ENCODE peak calls at places on chromosomes 2 and 18, in six cellular contexts. B is NCI-H1105 treated with DMSO at 0.1 percent for 48 hours, T is cardiac muscle cell, H is adrenal gland, V is SHP77 treated with DMSO at 0.1 percent for 48 hours, C is EL. R is an unnamed sample.
A peak's percentile ranks its signal among the peaks of the same experiment; 100 is the strongest.

GRCh38 chr2:234203135-234203984 is 152.9 kb downstream of the SPP2 start:
- DNase-seq in H (peak; percentile 74), T (no peak), C (peak; percentile 91), V (no peak), B (no peak), R (peak; percentile 90)

GRCh38 chr2:230023313-230023712 is 45.4 kb downstream of the SLC16A14 start:
- DNase-seq in C (no peak), V (no peak), T (no peak), H (no peak), B (no peak), R (no peak)

GRCh38 chr2:156321243-156321904 is 11.1 kb downstream of the NR4A2 start:
- DNase-seq in T (peak; percentile 45), V (no peak), C (no peak), B (no peak), H (no peak), R (peak; percentile 71)

GRCh38 chr18:76494181-76494540 is 881 bp downstream of the ZNF516 start:
- DNase-seq in B (peak; percentile 40), T (peak; percentile 66), H (no peak), V (no peak), C (peak; percentile 53), R (peak; percentile 72)

GRCh38 chr2:219689676-219690628 is 62.5 kb downstream of the SLC4A3 start:
- DNase-seq in T (peak; percentile 59), B (peak; percentile 45), C (peak; percentile 70), H (peak; percentile 79), V (peak; percentile 16), R (peak; percentile 77)

GRCh38 chr2:190858817-190859216 is 21.8 kb upstream of the GLS start:
- DNase-seq in B (no peak), T (no peak), C (peak; percentile 80), H (no peak), V (no peak), R (peak; percentile 87)

GRCh38 chr2:46657042-46657504 is 177.7 kb downstream of the TMEM247 start:
- DNase-seq in H (peak; percentile 83), T (peak; percentile 12), C (peak; percentile 47), B (peak; percentile 31), V (peak; percentile 53), R (peak; percentile 86)

GRCh38 chr2:20666364-20667150 is at the start of gene GDF7:
- DNase-seq in H (peak; percentile 43), C (peak; percentile 26), V (no peak), T (peak; percentile 34), B (no peak), R (peak; percentile 56)

GRCh38 chr2:121479882-121480522 is 50.7 kb upstream of the RNU4ATAC start:
- DNase-seq in T (peak; percentile 42), H (no peak), C (no peak), V (no peak), B (peak; percentile 53), R (peak; percentile 56)

GRCh38 chr2:142286618-142287017 is 155.8 kb upstream of the LRP1B start:
- DNase-seq in C (no peak), V (no peak), H (no peak), T (peak; percentile 53), B (no peak), R (no peak)

GRCh38 chr2:159362816-159363251 is 76.3 kb upstream of the WDSUB1 start:
- DNase-seq in H (no peak), C (peak; percentile 9), T (no peak), V (no peak), B (no peak), R (no peak)

GRCh38 chr18:48230459-48231113 is 178.6 kb downstream of the ZBTB7C start:
- DNase-seq in V (peak; percentile 64), T (peak; percentile 81), H (peak; percentile 91), B (peak; percentile 75), C (peak; percentile 62), R (peak; percentile 37)

GRCh38 chr2:97863829-97864228 is 131.9 kb downstream of the TMEM131 start:
- DNase-seq in T (no peak), C (no peak), H (no peak), B (no peak), V (no peak), R (no peak)